ENCODE peak calls at places on chromosomes 4 and X, in seven cellular contexts. L is lung; D is T-helper 9 cell; Q is H54; N is uterus; H is stimulated activated CD4-positive, alpha-beta T cell treated with anti-CD3 and anti-CD28 coated beads, Interleukin-4, amount 100 ng/mL, for 4 hours; X is H4. Y is an unnamed sample.

GRCh38 chr4:139763668-139764067 is 98.0 kb downstream of the MGST2 start:
- DNase-seq in L (no peak), D (no peak), Q (no peak), N (no peak), H (no peak), X (no peak), Y (peak; percentile 55)

GRCh38 chr4:56958111-56958517 is 19.3 kb downstream of the NOA1 start:
- DNase-seq in L (peak; percentile 74), D (no peak), Q (peak; percentile 9), N (peak; percentile 86), H (no peak), X (peak; percentile 68), Y (peak; percentile 97)

GRCh38 chr4:137156054-137156453 is 376.2 kb downstream of the PCDH18 start:
- DNase-seq in L (no peak), D (no peak), Q (no peak), N (no peak), H (no peak), X (no peak), Y (no peak)

GRCh38 chr4:20829958-20830357 is 129.7 kb downstream of the PACRGL start:
- DNase-seq in L (no peak), D (no peak), Q (no peak), N (no peak), H (no peak), X (no peak), Y (no peak)

GRCh38 chr4:113411496-113411938 is 350.0 kb downstream of the CAMK2D start:
- DNase-seq in L (peak; percentile 64), D (no peak), Q (no peak), N (no peak), H (no peak), X (peak; percentile 49), Y (no peak)

GRCh38 chr4:113646456-113646809 is 115.1 kb downstream of the CAMK2D start:
- DNase-seq in L (no peak), D (no peak), Q (no peak), N (no peak), H (no peak), X (no peak), Y (no peak)

GRCh38 chr4:147829401-147830101 is 97.7 kb downstream of the ARHGAP10 start:
- DNase-seq in L (no peak), D (no peak), Q (no peak), N (peak; percentile 54), H (no peak), X (no peak), Y (peak; percentile 75)

GRCh38 chrX:83469551-83469950 is 38.5 kb upstream of the POU3F4 start:
- DNase-seq in L (no peak), D (no peak), Q (no peak), N (no peak), H (no peak), X (peak; percentile 12), Y (no peak)

GRCh38 chr4:140326395-140326993 is 47.0 kb upstream of the SCOC start:
- DNase-seq in L (no peak), D (no peak), Q (no peak), N (peak; percentile 28), H (no peak), X (peak; percentile 29), Y (no peak)

GRCh38 chrX:130139474-130140201 is 26.0 kb downstream of the AIFM1 start:
- DNase-seq in L (no peak), D (no peak), Q (no peak), N (no peak), H (no peak), X (no peak), Y (no peak)

GRCh38 chr4:145944886-145945285 is 6.3 kb upstream of the ZNF827 start:
- DNase-seq in L (no peak), D (no peak), Q (no peak), N (no peak), H (no peak), X (no peak), Y (no peak)

GRCh38 chrX:15107367-15107988 is 162.4 kb downstream of the ASB9 start:
- DNase-seq in L (no peak), D (no peak), Q (no peak), N (no peak), H (no peak), X (peak; percentile 4), Y (no peak)

GRCh38 chr4:169179609-169180526 is 90.9 kb downstream of the SH3RF1 start:
- DNase-seq in L (no peak), D (no peak), Q (no peak), N (no peak), H (no peak), X (no peak), Y (no peak)

GRCh38 chrX:19799319-19800182 is 87.8 kb downstream of the SH3KBP1 start:
- DNase-seq in L (no peak), D (no peak), Q (no peak), N (no peak), H (peak; percentile 14), X (no peak), Y (no peak)

GRCh38 chrX:129779747-129780146 is at the start of gene SASH3:
- DNase-seq in L (peak; percentile 62), D (peak; percentile 52), Q (no peak), N (no peak), H (peak; percentile 35), X (no peak), Y (no peak)

GRCh38 chrX:16702700-16703599 is 9.5 kb downstream of the CTPS2 start:
- DNase-seq in L (no peak), D (no peak), Q (no peak), N (no peak), H (no peak), X (no peak), Y (no peak)

GRCh38 chrX:138018145-138018799 is 452.3 kb downstream of the ZIC3 start:
- DNase-seq in L (no peak), D (no peak), Q (no peak), N (no peak), H (no peak), X (no peak), Y (no peak)

GRCh38 chr4:73527196-73527595 is 45.7 kb downstream of the AFM start:
- DNase-seq in L (no peak), D (no peak), Q (no peak), N (no peak), H (no peak), X (no peak), Y (no peak)

GRCh38 chr4:142379277-142380051 is 466.6 kb downstream of the INPP4B start:
- DNase-seq in L (no peak), D (no peak), Q (peak; percentile 6), N (no peak), H (no peak), X (peak; percentile 66), Y (no peak)

GRCh38 chr4:6180841-6181631 is 19.3 kb downstream of the JAKMIP1 start:
- DNase-seq in L (no peak), D (peak; percentile 13), Q (no peak), N (no peak), H (no peak), X (no peak), Y (no peak)

GRCh38 chr4:142778908-142779307 is 67.2 kb downstream of the INPP4B start:
- DNase-seq in L (no peak), D (no peak), Q (no peak), N (no peak), H (no peak), X (no peak), Y (no peak)

GRCh38 chr4:14920759-14921313 is 81.4 kb upstream of the CPEB2 start:
- DNase-seq in L (no peak), D (no peak), Q (no peak), N (no peak), H (no peak), X (no peak), Y (no peak)

GRCh38 chr4:16802044-16802443 is 96.4 kb downstream of the LDB2 start:
- DNase-seq in L (no peak), D (no peak), Q (no peak), N (no peak), H (no peak), X (no peak), Y (no peak)

GRCh38 chr4:140706665-140707064 is 49.5 kb downstream of the TBC1D9 start:
- DNase-seq in L (no peak), D (no peak), Q (no peak), N (no peak), H (no peak), X (no peak), Y (no peak)

GRCh38 chrX:45309096-45309495 is 108.4 kb upstream of the DIPK2B start:
- DNase-seq in L (no peak), D (no peak), Q (no peak), N (no peak), H (no peak), X (peak; percentile 66), Y (no peak)

GRCh38 chrX:41027388-41027787 is 57.9 kb upstream of the USP9X start:
- DNase-seq in L (no peak), D (no peak), Q (no peak), N (no peak), H (no peak), X (no peak), Y (no peak)

GRCh38 chr4:40915318-40916217 is 165.8 kb downstream of the NSUN7 start:
- DNase-seq in L (no peak), D (no peak), Q (no peak), N (no peak), H (no peak), X (no peak), Y (no peak)

GRCh38 chrX:72081605-72082320 is 50.0 kb downstream of the RTL5 start:
- DNase-seq in L (no peak), D (no peak), Q (no peak), N (no peak), H (no peak), X (no peak), Y (no peak)

GRCh38 chr4:150007512-150007911 is 70.7 kb upstream of the DCLK2 start:
- DNase-seq in L (no peak), D (no peak), Q (no peak), N (no peak), H (no peak), X (peak; percentile 65), Y (no peak)

GRCh38 chr4:53702334-53703266 is 111.3 kb upstream of the LNX1 start:
- DNase-seq in L (peak; percentile 55), D (no peak), Q (peak; percentile 30), N (peak; percentile 69), H (no peak), X (peak; percentile 90), Y (peak; percentile 89)

GRCh38 chr4:150063128-150063527 is 15.1 kb upstream of the DCLK2 start:
- DNase-seq in L (no peak), D (no peak), Q (no peak), N (no peak), H (no peak), X (no peak), Y (no peak)